ENCODE peak calls at places on chromosomes 3 and 15, in eight cellular contexts. S is PC-3, R is neural progenitor cell, H is neuronal stem cell, F is OCI-LY7, K is SK-N-SH, L is GM23338, B is IMR-90. U is an unnamed sample.

GRCh38 chr15:40286061-40286532 is 3.2 kb upstream of the ANKRD63 start:
- DNase-seq in H (no peak), K (no peak), R (no peak), S (no peak), L (no peak), B (no peak), F (no peak), U (no peak)

GRCh38 chr3:183410280-183410679 is 18.1 kb downstream of the MCF2L2 start:
- DNase-seq in K (no peak), H (no peak), S (no peak), F (no peak), L (no peak), B (no peak), R (no peak), U (no peak)

GRCh38 chr15:53266176-53266575 is 476.0 kb upstream of the ONECUT1 start:
- DNase-seq in S (no peak), K (no peak), L (no peak), H (no peak), R (no peak), B (no peak), F (no peak), U (no peak)

GRCh38 chr3:26307805-26308204 is 314.8 kb upstream of the LRRC3B start:
- DNase-seq in B (no peak), F (no peak), S (no peak), K (no peak), L (no peak), R (no peak), H (no peak), U (no peak)

GRCh38 chr3:45760878-45761711 is 35.2 kb downstream of the SLC6A20 start:
- DNase-seq in H (peak), R (peak), K (peak), F (peak), L (peak), S (peak), B (peak), U (peak)

GRCh38 chr3:21484323-21485154 is 266.5 kb downstream of the ZNF385D start:
- DNase-seq in L (peak), K (peak), S (peak), B (peak), H (peak), F (peak), R (peak), U (peak)

GRCh38 chr15:67063689-67064606 is 1.5 kb upstream of the SMAD3 start:
- DNase-seq in R (peak), B (peak), S (no peak), F (no peak), L (peak), H (peak), K (no peak), U (peak)

GRCh38 chr15:90659481-90659880 is 57.7 kb upstream of the BLM start:
- DNase-seq in H (no peak), S (no peak), R (no peak), L (no peak), F (no peak), B (no peak), K (no peak), U (no peak)

GRCh38 chr15:34039506-34040123 is 611 bp upstream of the AVEN start:
- DNase-seq in K (peak), H (no peak), R (no peak), S (no peak), L (no peak), F (peak), B (peak), U (no peak)

GRCh38 chr3:62131620-62132019 is 241.7 kb downstream of the FEZF2 start:
- DNase-seq in S (no peak), L (peak), R (peak), H (no peak), B (peak), K (peak), F (no peak), U (no peak)

GRCh38 chr15:80971143-80971542 is 18.5 kb downstream of the MESD start:
- DNase-seq in S (no peak), H (no peak), B (no peak), F (no peak), R (no peak), L (peak), K (no peak), U (no peak)

GRCh38 chr3:10944866-10945265 is 47.7 kb upstream of the SLC6A1 start:
- DNase-seq in B (no peak), S (no peak), K (no peak), H (no peak), L (no peak), R (no peak), F (no peak), U (no peak)

GRCh38 chr15:25090073-25090733 is 135.4 kb downstream of the SNRPN start:
- DNase-seq in R (no peak), S (no peak), K (no peak), H (no peak), B (no peak), L (no peak), F (no peak), U (no peak)

GRCh38 chr15:98649996-98650870 is 1.9 kb downstream of the IGF1R start:
- DNase-seq in L (peak), H (no peak), F (no peak), R (peak), B (peak), K (peak), S (peak), U (no peak)

GRCh38 chr3:170869645-170870593 is at the start of gene RPL22L1:
- DNase-seq in R (peak), L (peak), F (peak), K (peak), H (peak), B (peak), S (peak), U (peak)

GRCh38 chr3:113712129-113712528 is 15.7 kb upstream of the USF3 start:
- DNase-seq in F (no peak), S (peak), R (no peak), K (no peak), H (no peak), L (no peak), B (peak), U (no peak)

GRCh38 chr3:48270306-48270705 is 29.4 kb downstream of the ZNF589 start:
- DNase-seq in S (no peak), B (no peak), H (no peak), K (no peak), R (no peak), L (no peak), F (no peak), U (no peak)

GRCh38 chr3:70149714-70150113 is 150.2 kb downstream of the SAMMSON start:
- DNase-seq in R (no peak), L (no peak), K (no peak), H (no peak), S (no peak), B (no peak), F (no peak), U (no peak)

GRCh38 chr3:42314411-42314810 is 48.4 kb upstream of the CCK start:
- DNase-seq in S (no peak), B (no peak), F (peak), H (no peak), R (peak), K (no peak), L (peak), U (no peak)

GRCh38 chr15:64678126-64678819 is 97.1 kb downstream of the RBPMS2 start:
- DNase-seq in B (no peak), R (no peak), K (no peak), L (no peak), S (no peak), F (no peak), H (no peak), U (no peak)

DNA sequence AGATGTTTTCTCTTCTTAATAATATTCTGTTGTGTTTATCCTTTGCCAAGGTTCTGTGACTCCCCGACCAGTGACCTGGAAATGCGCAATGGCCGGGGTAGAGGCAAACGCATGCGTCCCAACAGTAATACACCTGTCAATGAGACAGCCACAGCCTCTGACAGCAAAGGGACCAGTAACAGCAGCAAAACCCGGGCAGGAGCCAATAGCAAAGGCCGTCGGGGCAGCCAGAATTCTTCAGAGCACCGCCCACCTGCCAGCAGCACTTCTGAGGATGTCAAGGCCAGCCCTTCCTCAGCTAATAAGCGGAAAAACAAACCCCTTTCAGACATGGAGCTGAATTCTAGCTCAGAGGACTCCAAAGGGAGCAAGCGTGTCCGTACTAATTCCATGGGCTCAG is 101.5 kb downstream of the RBPMS2 start:
- DNase-seq in K (no peak), H (no peak), L (no peak), R (no peak), B (no peak), S (no peak), F (no peak), U (no peak)
- H3K27ac ChIP-seq in K (no peak), H (no peak), L (no peak), R (no peak), B (no peak), S (no peak), F (no peak), U (no peak)

GRCh38 chr3:156551746-156552145 is 3.2 kb downstream of the SSR3 start:
- DNase-seq in S (peak), K (no peak), B (peak), F (no peak), L (no peak), R (no peak), H (no peak), U (no peak)

GRCh38 chr3:156552973-156553372 is 1.9 kb downstream of the SSR3 start:
- DNase-seq in R (no peak), F (no peak), K (no peak), B (no peak), S (no peak), H (no peak), L (no peak), U (no peak)

GRCh38 chr3:156553705-156554356 is 1.1 kb downstream of the SSR3 start:
- DNase-seq in R (no peak), S (peak), B (peak), F (peak), L (peak), H (no peak), K (peak), U (peak)

GRCh38 chr3:156548041-156548687 is 6.8 kb downstream of the SSR3 start:
- DNase-seq in F (no peak), H (no peak), K (no peak), R (no peak), L (no peak), B (no peak), S (no peak), U (no peak)

GRCh38 chr3:156551261-156551660 is 3.7 kb downstream of the SSR3 start:
- DNase-seq in R (no peak), F (no peak), S (no peak), B (peak), H (no peak), K (no peak), L (no peak), U (no peak)
- H3K4me2 ChIP-seq in R (no peak), F (no peak), S (peak), B (peak), H (no peak), K (peak), L (no peak), U (peak)

GRCh38 chr3:151299006-151299405 is 17.6 kb downstream of the GPR87 start:
- DNase-seq in H (no peak), F (no peak), S (no peak), B (no peak), K (no peak), R (no peak), L (no peak), U (no peak)
- H3K27ac ChIP-seq in H (no peak), F (no peak), S (no peak), B (no peak), K (no peak), R (no peak), L (no peak), U (no peak)

GRCh38 chr3:159234306-159234705 is 432.5 kb downstream of the MFSD1 start:
- DNase-seq in K (no peak), B (no peak), L (no peak), R (no peak), F (no peak), H (no peak), S (peak), U (no peak)

GRCh38 chr3:159236306-159236705 is 434.5 kb downstream of the MFSD1 start:
- DNase-seq in R (no peak), S (no peak), H (no peak), L (no peak), K (peak), B (no peak), F (no peak), U (no peak)

GRCh38 chr3:159238646-159239045 is 436.8 kb downstream of the MFSD1 start:
- DNase-seq in H (no peak), B (no peak), K (no peak), L (no peak), R (no peak), S (no peak), F (no peak), U (no peak)

GRCh38 chr3:159237221-159237620 is 435.4 kb downstream of the MFSD1 start:
- DNase-seq in H (no peak), S (no peak), F (no peak), K (no peak), R (no peak), B (no peak), L (no peak), U (no peak)

DNA sequence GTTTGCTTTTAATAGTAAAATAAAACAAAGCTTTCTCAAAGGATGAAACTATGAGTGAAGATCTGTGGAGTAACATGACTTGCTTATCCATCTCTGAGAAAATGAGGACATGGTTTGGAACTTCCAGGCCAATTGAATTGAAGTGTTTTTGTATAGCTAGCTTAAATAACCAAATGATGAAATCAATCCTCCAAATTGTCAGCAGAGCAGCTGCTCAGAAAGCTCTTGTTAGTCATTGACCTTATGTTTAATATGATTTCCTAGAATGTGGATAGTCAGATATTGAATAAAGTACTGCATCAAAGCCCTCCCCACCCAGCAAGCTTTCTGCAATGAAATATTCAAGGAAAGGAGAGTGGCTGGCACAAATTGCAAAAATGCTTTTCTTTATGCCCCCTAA is 437.2 kb downstream of the MFSD1 start:
- DNase-seq in S (no peak), K (no peak), F (no peak), B (no peak), H (no peak), L (no peak), R (no peak), U (no peak)
- H3K4me2 ChIP-seq in S (no peak), K (peak), F (no peak), B (no peak), H (no peak), L (no peak), R (no peak), U (no peak)